ENCODE peak calls at places on chromosomes 1 and 21, in nine cellular contexts. One of them, this sample, is unnamed.

GRCh38 chr1:221543529-221544120 is 198.3 kb downstream of the DUSP10 start:
- DNase-seq in GM23248: peak; percentile 70
- DNase-seq in NCI-H1417: no peak
- DNase-seq in fibroblast of gingiva: peak; percentile 44
- DNase-seq in activated CD4-positive, alpha-beta memory T cell treated with anti-CD3 and anti-CD28 coated beads, Interleukin-2, amount 10 ng/mL, durations not matched to agents 7 days and 5 days: no peak
- DNase-seq in CD8-positive, alpha-beta T cell: no peak
- DNase-seq in iPS-NIHi11: peak; percentile 45
- DNase-seq in CD4-positive, CD25-positive, alpha-beta regulatory T cell: no peak
- DNase-seq in T-helper 1 cell: no peak
- DNase-seq in this sample: no peak

GRCh38 chr1:158496379-158496778 is 24.4 kb downstream of the OR10R2 start:
- DNase-seq in GM23248: peak; percentile 4
- DNase-seq in NCI-H1417: no peak
- DNase-seq in fibroblast of gingiva: no peak
- DNase-seq in activated CD4-positive, alpha-beta memory T cell treated with anti-CD3 and anti-CD28 coated beads, Interleukin-2, amount 10 ng/mL, durations not matched to agents 7 days and 5 days: no peak
- DNase-seq in CD8-positive, alpha-beta T cell: no peak
- DNase-seq in iPS-NIHi11: peak; percentile 17
- DNase-seq in CD4-positive, CD25-positive, alpha-beta regulatory T cell: no peak
- DNase-seq in T-helper 1 cell: no peak
- DNase-seq in this sample: no peak

GRCh38 chr1:178143730-178144343 is 49.9 kb downstream of the RASAL2 start:
- DNase-seq in GM23248: peak; percentile 75
- DNase-seq in NCI-H1417: no peak
- DNase-seq in fibroblast of gingiva: peak; percentile 18
- DNase-seq in activated CD4-positive, alpha-beta memory T cell treated with anti-CD3 and anti-CD28 coated beads, Interleukin-2, amount 10 ng/mL, durations not matched to agents 7 days and 5 days: no peak
- DNase-seq in CD8-positive, alpha-beta T cell: no peak
- DNase-seq in iPS-NIHi11: no peak
- DNase-seq in CD4-positive, CD25-positive, alpha-beta regulatory T cell: no peak
- DNase-seq in T-helper 1 cell: no peak
- DNase-seq in this sample: no peak

GRCh38 chr1:35278886-35279554 is 10.5 kb downstream of the ZMYM4 start:
- DNase-seq in GM23248: no peak
- DNase-seq in NCI-H1417: no peak
- DNase-seq in fibroblast of gingiva: no peak
- DNase-seq in activated CD4-positive, alpha-beta memory T cell treated with anti-CD3 and anti-CD28 coated beads, Interleukin-2, amount 10 ng/mL, durations not matched to agents 7 days and 5 days: no peak
- DNase-seq in CD8-positive, alpha-beta T cell: no peak
- DNase-seq in iPS-NIHi11: no peak
- DNase-seq in CD4-positive, CD25-positive, alpha-beta regulatory T cell: no peak
- DNase-seq in T-helper 1 cell: no peak
- DNase-seq in this sample: no peak

GRCh38 chr21:25254491-25255174 is 352.6 kb downstream of the MRPL39 start:
- DNase-seq in GM23248: no peak
- DNase-seq in NCI-H1417: no peak
- DNase-seq in fibroblast of gingiva: no peak
- DNase-seq in activated CD4-positive, alpha-beta memory T cell treated with anti-CD3 and anti-CD28 coated beads, Interleukin-2, amount 10 ng/mL, durations not matched to agents 7 days and 5 days: no peak
- DNase-seq in CD8-positive, alpha-beta T cell: no peak
- DNase-seq in iPS-NIHi11: no peak
- DNase-seq in CD4-positive, CD25-positive, alpha-beta regulatory T cell: no peak
- DNase-seq in T-helper 1 cell: no peak
- DNase-seq in this sample: no peak

GRCh38 chr1:54604572-54605370 is 18.6 kb downstream of the FAM151A start:
- DNase-seq in GM23248: no peak
- DNase-seq in NCI-H1417: no peak
- DNase-seq in fibroblast of gingiva: no peak
- DNase-seq in activated CD4-positive, alpha-beta memory T cell treated with anti-CD3 and anti-CD28 coated beads, Interleukin-2, amount 10 ng/mL, durations not matched to agents 7 days and 5 days: peak; percentile 46
- DNase-seq in CD8-positive, alpha-beta T cell: peak; percentile 30
- DNase-seq in iPS-NIHi11: no peak
- DNase-seq in CD4-positive, CD25-positive, alpha-beta regulatory T cell: no peak
- DNase-seq in T-helper 1 cell: peak; percentile 63
- DNase-seq in this sample: no peak

GRCh38 chr1:23385119-23385621 is 15.5 kb upstream of the ZNF436 start:
- DNase-seq in GM23248: peak; percentile 57
- DNase-seq in NCI-H1417: no peak
- DNase-seq in fibroblast of gingiva: no peak
- DNase-seq in activated CD4-positive, alpha-beta memory T cell treated with anti-CD3 and anti-CD28 coated beads, Interleukin-2, amount 10 ng/mL, durations not matched to agents 7 days and 5 days: no peak
- DNase-seq in CD8-positive, alpha-beta T cell: no peak
- DNase-seq in iPS-NIHi11: no peak
- DNase-seq in CD4-positive, CD25-positive, alpha-beta regulatory T cell: no peak
- DNase-seq in T-helper 1 cell: no peak
- DNase-seq in this sample: no peak

GRCh38 chr1:209526137-209526536 is 57.4 kb upstream of the CAMK1G start:
- DNase-seq in GM23248: no peak
- DNase-seq in NCI-H1417: no peak
- DNase-seq in fibroblast of gingiva: no peak
- DNase-seq in activated CD4-positive, alpha-beta memory T cell treated with anti-CD3 and anti-CD28 coated beads, Interleukin-2, amount 10 ng/mL, durations not matched to agents 7 days and 5 days: no peak
- DNase-seq in CD8-positive, alpha-beta T cell: no peak
- DNase-seq in iPS-NIHi11: no peak
- DNase-seq in CD4-positive, CD25-positive, alpha-beta regulatory T cell: no peak
- DNase-seq in T-helper 1 cell: no peak
- DNase-seq in this sample: no peak

GRCh38 chr1:19990703-19991102 is 11.3 kb upstream of the PLA2G2A start:
- DNase-seq in GM23248: no peak
- DNase-seq in NCI-H1417: no peak
- DNase-seq in fibroblast of gingiva: no peak
- DNase-seq in activated CD4-positive, alpha-beta memory T cell treated with anti-CD3 and anti-CD28 coated beads, Interleukin-2, amount 10 ng/mL, durations not matched to agents 7 days and 5 days: no peak
- DNase-seq in CD8-positive, alpha-beta T cell: no peak
- DNase-seq in iPS-NIHi11: no peak
- DNase-seq in CD4-positive, CD25-positive, alpha-beta regulatory T cell: no peak
- DNase-seq in T-helper 1 cell: no peak
- DNase-seq in this sample: no peak

GRCh38 chr1:233158322-233158721 is 137.2 kb downstream of the PCNX2 start:
- DNase-seq in GM23248: no peak
- DNase-seq in NCI-H1417: no peak
- DNase-seq in fibroblast of gingiva: no peak
- DNase-seq in activated CD4-positive, alpha-beta memory T cell treated with anti-CD3 and anti-CD28 coated beads, Interleukin-2, amount 10 ng/mL, durations not matched to agents 7 days and 5 days: no peak
- DNase-seq in CD8-positive, alpha-beta T cell: no peak
- DNase-seq in iPS-NIHi11: no peak
- DNase-seq in CD4-positive, CD25-positive, alpha-beta regulatory T cell: no peak
- DNase-seq in T-helper 1 cell: no peak
- DNase-seq in this sample: no peak

GRCh38 chr1:203536981-203537455 is 43.1 kb downstream of the OPTC start:
- DNase-seq in GM23248: peak; percentile 64
- DNase-seq in NCI-H1417: no peak
- DNase-seq in fibroblast of gingiva: peak; percentile 45
- DNase-seq in activated CD4-positive, alpha-beta memory T cell treated with anti-CD3 and anti-CD28 coated beads, Interleukin-2, amount 10 ng/mL, durations not matched to agents 7 days and 5 days: no peak
- DNase-seq in CD8-positive, alpha-beta T cell: no peak
- DNase-seq in iPS-NIHi11: no peak
- DNase-seq in CD4-positive, CD25-positive, alpha-beta regulatory T cell: no peak
- DNase-seq in T-helper 1 cell: no peak
- DNase-seq in this sample: no peak

GRCh38 chr21:30326390-30326789 is 6.3 kb upstream of the KRTAP26-1 start:
- DNase-seq in GM23248: no peak
- DNase-seq in NCI-H1417: no peak
- DNase-seq in fibroblast of gingiva: no peak
- DNase-seq in activated CD4-positive, alpha-beta memory T cell treated with anti-CD3 and anti-CD28 coated beads, Interleukin-2, amount 10 ng/mL, durations not matched to agents 7 days and 5 days: no peak
- DNase-seq in CD8-positive, alpha-beta T cell: no peak
- DNase-seq in iPS-NIHi11: no peak
- DNase-seq in CD4-positive, CD25-positive, alpha-beta regulatory T cell: no peak
- DNase-seq in T-helper 1 cell: no peak
- DNase-seq in this sample: no peak

GRCh38 chr1:230140221-230141001 is 73.4 kb downstream of the GALNT2 start:
- DNase-seq in GM23248: peak; percentile 37
- DNase-seq in NCI-H1417: peak; percentile 24
- DNase-seq in fibroblast of gingiva: peak; percentile 12
- DNase-seq in activated CD4-positive, alpha-beta memory T cell treated with anti-CD3 and anti-CD28 coated beads, Interleukin-2, amount 10 ng/mL, durations not matched to agents 7 days and 5 days: no peak
- DNase-seq in CD8-positive, alpha-beta T cell: no peak
- DNase-seq in iPS-NIHi11: no peak
- DNase-seq in CD4-positive, CD25-positive, alpha-beta regulatory T cell: no peak
- DNase-seq in T-helper 1 cell: no peak
- DNase-seq in this sample: no peak

GRCh38 chr1:160997323-160998038 is 23.5 kb downstream of the F11R start:
- DNase-seq in GM23248: peak; percentile 72
- DNase-seq in NCI-H1417: no peak
- DNase-seq in fibroblast of gingiva: peak; percentile 42
- DNase-seq in activated CD4-positive, alpha-beta memory T cell treated with anti-CD3 and anti-CD28 coated beads, Interleukin-2, amount 10 ng/mL, durations not matched to agents 7 days and 5 days: peak; percentile 59
- DNase-seq in CD8-positive, alpha-beta T cell: peak; percentile 56
- DNase-seq in iPS-NIHi11: peak; percentile 70
- DNase-seq in CD4-positive, CD25-positive, alpha-beta regulatory T cell: peak; percentile 7
- DNase-seq in T-helper 1 cell: peak; percentile 59
- DNase-seq in this sample: no peak

GRCh38 chr1:6130596-6130995 is 49.5 kb downstream of the CHD5 start:
- DNase-seq in GM23248: no peak
- DNase-seq in NCI-H1417: no peak
- DNase-seq in fibroblast of gingiva: no peak
- DNase-seq in activated CD4-positive, alpha-beta memory T cell treated with anti-CD3 and anti-CD28 coated beads, Interleukin-2, amount 10 ng/mL, durations not matched to agents 7 days and 5 days: no peak
- DNase-seq in CD8-positive, alpha-beta T cell: no peak
- DNase-seq in iPS-NIHi11: no peak
- DNase-seq in CD4-positive, CD25-positive, alpha-beta regulatory T cell: no peak
- DNase-seq in T-helper 1 cell: no peak
- DNase-seq in this sample: no peak

GRCh38 chr1:201696217-201696761 is 132.7 kb upstream of the IPO9 start:
- DNase-seq in GM23248: peak; percentile 97
- DNase-seq in NCI-H1417: no peak
- DNase-seq in fibroblast of gingiva: peak; percentile 93
- DNase-seq in activated CD4-positive, alpha-beta memory T cell treated with anti-CD3 and anti-CD28 coated beads, Interleukin-2, amount 10 ng/mL, durations not matched to agents 7 days and 5 days: no peak
- DNase-seq in CD8-positive, alpha-beta T cell: no peak
- DNase-seq in iPS-NIHi11: no peak
- DNase-seq in CD4-positive, CD25-positive, alpha-beta regulatory T cell: no peak
- DNase-seq in T-helper 1 cell: no peak
- DNase-seq in this sample: peak; percentile 57

GRCh38 chr1:22808846-22809501 is 98.3 kb downstream of the EPHB2 start:
- DNase-seq in GM23248: peak; percentile 95
- DNase-seq in NCI-H1417: no peak
- DNase-seq in fibroblast of gingiva: peak; percentile 90
- DNase-seq in activated CD4-positive, alpha-beta memory T cell treated with anti-CD3 and anti-CD28 coated beads, Interleukin-2, amount 10 ng/mL, durations not matched to agents 7 days and 5 days: no peak
- DNase-seq in CD8-positive, alpha-beta T cell: no peak
- DNase-seq in iPS-NIHi11: no peak
- DNase-seq in CD4-positive, CD25-positive, alpha-beta regulatory T cell: no peak
- DNase-seq in T-helper 1 cell: no peak
- DNase-seq in this sample: no peak

GRCh38 chr1:3981746-3982505 is 81.9 kb upstream of the C1orf174 start:
- DNase-seq in GM23248: no peak
- DNase-seq in NCI-H1417: no peak
- DNase-seq in fibroblast of gingiva: no peak
- DNase-seq in activated CD4-positive, alpha-beta memory T cell treated with anti-CD3 and anti-CD28 coated beads, Interleukin-2, amount 10 ng/mL, durations not matched to agents 7 days and 5 days: no peak
- DNase-seq in CD8-positive, alpha-beta T cell: no peak
- DNase-seq in iPS-NIHi11: peak; percentile 35
- DNase-seq in CD4-positive, CD25-positive, alpha-beta regulatory T cell: no peak
- DNase-seq in T-helper 1 cell: no peak
- DNase-seq in this sample: no peak

GRCh38 chr1:6241887-6242740 is 1.9 kb upstream of the HES3 start:
- DNase-seq in GM23248: peak; percentile 41
- DNase-seq in NCI-H1417: no peak
- DNase-seq in fibroblast of gingiva: no peak
- DNase-seq in activated CD4-positive, alpha-beta memory T cell treated with anti-CD3 and anti-CD28 coated beads, Interleukin-2, amount 10 ng/mL, durations not matched to agents 7 days and 5 days: no peak
- DNase-seq in CD8-positive, alpha-beta T cell: no peak
- DNase-seq in iPS-NIHi11: peak; percentile 53
- DNase-seq in CD4-positive, CD25-positive, alpha-beta regulatory T cell: no peak
- DNase-seq in T-helper 1 cell: no peak
- DNase-seq in this sample: no peak

GRCh38 chr1:54486864-54487263 is 61.2 kb upstream of the ACOT11 start:
- DNase-seq in GM23248: no peak
- DNase-seq in NCI-H1417: no peak
- DNase-seq in fibroblast of gingiva: no peak
- DNase-seq in activated CD4-positive, alpha-beta memory T cell treated with anti-CD3 and anti-CD28 coated beads, Interleukin-2, amount 10 ng/mL, durations not matched to agents 7 days and 5 days: no peak
- DNase-seq in CD8-positive, alpha-beta T cell: no peak
- DNase-seq in iPS-NIHi11: no peak
- DNase-seq in CD4-positive, CD25-positive, alpha-beta regulatory T cell: no peak
- DNase-seq in T-helper 1 cell: no peak
- DNase-seq in this sample: no peak

GRCh38 chr1:172109357-172109756 is 268.1 kb downstream of the DNM3 start:
- DNase-seq in GM23248: peak; percentile 44
- DNase-seq in NCI-H1417: no peak
- DNase-seq in fibroblast of gingiva: peak; percentile 28
- DNase-seq in activated CD4-positive, alpha-beta memory T cell treated with anti-CD3 and anti-CD28 coated beads, Interleukin-2, amount 10 ng/mL, durations not matched to agents 7 days and 5 days: no peak
- DNase-seq in CD8-positive, alpha-beta T cell: no peak
- DNase-seq in iPS-NIHi11: no peak
- DNase-seq in CD4-positive, CD25-positive, alpha-beta regulatory T cell: no peak
- DNase-seq in T-helper 1 cell: no peak
- DNase-seq in this sample: no peak

GRCh38 chr1:145926706-145927072 is 595 bp downstream of the RBM8A start:
- DNase-seq in GM23248: peak; percentile 54
- DNase-seq in NCI-H1417: no peak
- DNase-seq in fibroblast of gingiva: no peak
- DNase-seq in activated CD4-positive, alpha-beta memory T cell treated with anti-CD3 and anti-CD28 coated beads, Interleukin-2, amount 10 ng/mL, durations not matched to agents 7 days and 5 days: peak; percentile 58
- DNase-seq in CD8-positive, alpha-beta T cell: peak; percentile 24
- DNase-seq in iPS-NIHi11: no peak
- DNase-seq in CD4-positive, CD25-positive, alpha-beta regulatory T cell: no peak
- DNase-seq in T-helper 1 cell: peak; percentile 54
- DNase-seq in this sample: no peak

GRCh38 chr1:27522860-27523665 is 33.1 kb upstream of the WASF2 start:
- DNase-seq in GM23248: peak; percentile 52
- DNase-seq in NCI-H1417: peak; percentile 57
- DNase-seq in fibroblast of gingiva: peak; percentile 41
- DNase-seq in activated CD4-positive, alpha-beta memory T cell treated with anti-CD3 and anti-CD28 coated beads, Interleukin-2, amount 10 ng/mL, durations not matched to agents 7 days and 5 days: peak; percentile 72
- DNase-seq in CD8-positive, alpha-beta T cell: peak; percentile 64
- DNase-seq in iPS-NIHi11: peak; percentile 60
- DNase-seq in CD4-positive, CD25-positive, alpha-beta regulatory T cell: peak; percentile 46
- DNase-seq in T-helper 1 cell: peak; percentile 76
- DNase-seq in this sample: no peak

GRCh38 chr1:154962238-154962678 is 676 bp upstream of the PYGO2 start:
- DNase-seq in GM23248: peak; percentile 53
- DNase-seq in NCI-H1417: no peak
- DNase-seq in fibroblast of gingiva: no peak
- DNase-seq in activated CD4-positive, alpha-beta memory T cell treated with anti-CD3 and anti-CD28 coated beads, Interleukin-2, amount 10 ng/mL, durations not matched to agents 7 days and 5 days: no peak
- DNase-seq in CD8-positive, alpha-beta T cell: no peak
- DNase-seq in iPS-NIHi11: peak; percentile 46
- DNase-seq in CD4-positive, CD25-positive, alpha-beta regulatory T cell: no peak
- DNase-seq in T-helper 1 cell: no peak
- DNase-seq in this sample: no peak

GRCh38 chr1:112172294-112172882 is 182.9 kb upstream of the KCND3 start:
- DNase-seq in GM23248: peak; percentile 72
- DNase-seq in NCI-H1417: no peak
- DNase-seq in fibroblast of gingiva: peak; percentile 49
- DNase-seq in activated CD4-positive, alpha-beta memory T cell treated with anti-CD3 and anti-CD28 coated beads, Interleukin-2, amount 10 ng/mL, durations not matched to agents 7 days and 5 days: peak; percentile 17
- DNase-seq in CD8-positive, alpha-beta T cell: no peak
- DNase-seq in iPS-NIHi11: peak; percentile 77
- DNase-seq in CD4-positive, CD25-positive, alpha-beta regulatory T cell: no peak
- DNase-seq in T-helper 1 cell: no peak
- DNase-seq in this sample: no peak

This sample was measured in thoracic aorta.